ENCODE peak calls at places on chromosomes 7 and 10, in six cellular contexts. One of them, this sample, is unnamed.

GRCh38 chr10:132645630-132646442 is 108.2 kb downstream of the INPP5A start:
- DNase-seq in kidney epithelial cell: no peak
- DNase-seq in neural progenitor cell: no peak
- DNase-seq in left ventricle myocardium inferior: no peak
- DNase-seq in kidney: no peak
- DNase-seq in ascending aorta: peak; percentile 58
- DNase-seq in this sample: no peak

GRCh38 chr7:128427289-128427891 is 17.6 kb upstream of the IMPDH1 start:
- DNase-seq in kidney epithelial cell: no peak
- DNase-seq in neural progenitor cell: peak; percentile 78
- DNase-seq in left ventricle myocardium inferior: no peak
- DNase-seq in kidney: no peak
- DNase-seq in ascending aorta: no peak
- DNase-seq in this sample: no peak

GRCh38 chr10:5551531-5552375 is 27.0 kb downstream of the CALML3 start:
- DNase-seq in kidney epithelial cell: no peak
- DNase-seq in neural progenitor cell: no peak
- DNase-seq in left ventricle myocardium inferior: peak; percentile 3
- DNase-seq in kidney: peak; percentile 65
- DNase-seq in ascending aorta: no peak
- DNase-seq in this sample: peak; percentile 77

GRCh38 chr7:135098391-135098790 is 49.5 kb upstream of the TMEM140 start:
- DNase-seq in kidney epithelial cell: no peak
- DNase-seq in neural progenitor cell: no peak
- DNase-seq in left ventricle myocardium inferior: no peak
- DNase-seq in kidney: no peak
- DNase-seq in ascending aorta: no peak
- DNase-seq in this sample: no peak

GRCh38 chr7:33262476-33262875 is 133.1 kb downstream of the BBS9 start:
- DNase-seq in kidney epithelial cell: no peak
- DNase-seq in neural progenitor cell: no peak
- DNase-seq in left ventricle myocardium inferior: no peak
- DNase-seq in kidney: no peak
- DNase-seq in ascending aorta: no peak
- DNase-seq in this sample: no peak

GRCh38 chr7:87414400-87415188 is 60.9 kb downstream of the ABCB4 start:
- DNase-seq in kidney epithelial cell: peak; percentile 75
- DNase-seq in neural progenitor cell: no peak
- DNase-seq in left ventricle myocardium inferior: no peak
- DNase-seq in kidney: no peak
- DNase-seq in ascending aorta: no peak
- DNase-seq in this sample: no peak

GRCh38 chr10:29585488-29585976 is 49.2 kb downstream of the SVIL start:
- DNase-seq in kidney epithelial cell: no peak
- DNase-seq in neural progenitor cell: peak; percentile 85
- DNase-seq in left ventricle myocardium inferior: no peak
- DNase-seq in kidney: no peak
- DNase-seq in ascending aorta: no peak
- DNase-seq in this sample: peak; percentile 91

GRCh38 chr7:192701-193536 is 548 bp downstream of the FAM20C start:
- DNase-seq in kidney epithelial cell: no peak
- DNase-seq in neural progenitor cell: peak; percentile 50
- DNase-seq in left ventricle myocardium inferior: no peak
- DNase-seq in kidney: peak; percentile 77
- DNase-seq in ascending aorta: no peak
- DNase-seq in this sample: no peak

GRCh38 chr7:143900230-143900766 is 1.7 kb downstream of the TCAF1 start:
- DNase-seq in kidney epithelial cell: no peak
- DNase-seq in neural progenitor cell: peak; percentile 28
- DNase-seq in left ventricle myocardium inferior: no peak
- DNase-seq in kidney: peak; percentile 59
- DNase-seq in ascending aorta: no peak
- DNase-seq in this sample: no peak

GRCh38 chr10:133309720-133310398 is 1.1 kb downstream of the ZNF511 start:
- DNase-seq in kidney epithelial cell: no peak
- DNase-seq in neural progenitor cell: no peak
- DNase-seq in left ventricle myocardium inferior: peak; percentile 33
- DNase-seq in kidney: peak; percentile 88
- DNase-seq in ascending aorta: no peak
- DNase-seq in this sample: peak; percentile 90

GRCh38 chr10:119652361-119652760 is 1.2 kb downstream of the BAG3 start:
- DNase-seq in kidney epithelial cell: peak; percentile 23
- DNase-seq in neural progenitor cell: peak; percentile 29
- DNase-seq in left ventricle myocardium inferior: no peak
- DNase-seq in kidney: no peak
- DNase-seq in ascending aorta: no peak
- DNase-seq in this sample: no peak
- TF ChIP-seq CTCF in kidney epithelial cell: peak; percentile 43
- TF ChIP-seq CTCF in neural progenitor cell: peak; percentile 31
- TF ChIP-seq CTCF in left ventricle myocardium inferior: peak; percentile 33
- TF ChIP-seq CTCF in kidney: peak; percentile 38
- TF ChIP-seq CTCF in ascending aorta: no peak
- TF ChIP-seq CTCF in this sample: peak; percentile 73

GRCh38 chr7:125059861-125060456 is 130.3 kb upstream of the POT1 start:
- DNase-seq in kidney epithelial cell: no peak
- DNase-seq in neural progenitor cell: no peak
- DNase-seq in left ventricle myocardium inferior: no peak
- DNase-seq in kidney: no peak
- DNase-seq in ascending aorta: no peak
- DNase-seq in this sample: no peak
- TF ChIP-seq CTCF in kidney epithelial cell: peak; percentile 28
- TF ChIP-seq CTCF in neural progenitor cell: peak; percentile 51
- TF ChIP-seq CTCF in left ventricle myocardium inferior: peak; percentile 52
- TF ChIP-seq CTCF in kidney: peak; percentile 17
- TF ChIP-seq CTCF in ascending aorta: no peak
- TF ChIP-seq CTCF in this sample: peak; percentile 94

GRCh38 chr10:4266387-4267083 is 481.5 kb upstream of the KLF6 start:
- DNase-seq in kidney epithelial cell: no peak
- DNase-seq in neural progenitor cell: no peak
- DNase-seq in left ventricle myocardium inferior: no peak
- DNase-seq in kidney: no peak
- DNase-seq in ascending aorta: no peak
- DNase-seq in this sample: no peak

GRCh38 chr10:4265964-4266363 is 481.0 kb upstream of the KLF6 start:
- DNase-seq in kidney epithelial cell: no peak
- DNase-seq in neural progenitor cell: no peak
- DNase-seq in left ventricle myocardium inferior: no peak
- DNase-seq in kidney: no peak
- DNase-seq in ascending aorta: no peak
- DNase-seq in this sample: no peak

GRCh38 chr10:4270116-4270515 is 485.1 kb upstream of the KLF6 start:
- DNase-seq in kidney epithelial cell: peak; percentile 35
- DNase-seq in neural progenitor cell: no peak
- DNase-seq in left ventricle myocardium inferior: no peak
- DNase-seq in kidney: no peak
- DNase-seq in ascending aorta: no peak
- DNase-seq in this sample: no peak

GRCh38 chr10:4264466-4264865 is 479.5 kb upstream of the KLF6 start:
- DNase-seq in kidney epithelial cell: no peak
- DNase-seq in neural progenitor cell: no peak
- DNase-seq in left ventricle myocardium inferior: no peak
- DNase-seq in kidney: no peak
- DNase-seq in ascending aorta: no peak
- DNase-seq in this sample: no peak

DNA sequence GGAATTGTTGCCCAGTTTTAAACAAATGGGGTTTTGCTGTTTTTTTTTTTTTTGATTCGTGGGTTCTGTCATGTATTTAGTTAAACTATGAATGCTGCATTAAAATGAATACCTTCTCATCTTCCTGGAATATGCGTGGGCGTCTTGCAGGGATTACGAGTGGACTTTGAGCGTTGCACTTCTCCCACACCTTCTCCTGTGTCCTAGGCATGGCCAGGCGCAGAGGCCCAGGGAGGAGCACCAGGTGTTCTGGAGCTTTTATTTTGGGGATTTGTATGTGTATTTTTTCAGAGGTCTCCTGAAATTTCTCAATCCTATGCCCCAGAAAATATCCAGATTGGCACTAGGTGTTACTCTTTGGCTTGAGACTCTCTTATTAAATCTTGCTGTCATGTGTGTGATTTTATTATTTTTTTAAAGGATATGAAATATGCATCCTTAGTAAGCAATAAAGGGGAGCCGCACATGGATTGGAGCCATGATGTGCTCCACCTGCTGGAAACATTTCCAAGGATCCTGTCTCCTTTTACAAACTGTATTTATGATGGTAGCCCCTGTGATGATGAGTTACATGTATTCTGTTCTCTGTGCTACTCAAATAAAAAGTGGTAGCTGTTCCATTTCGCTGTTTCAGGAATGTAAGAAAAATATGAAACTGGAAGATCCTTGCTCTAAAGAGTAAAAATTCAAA is 482.2 kb upstream of the KLF6 start:
- DNase-seq in kidney epithelial cell: no peak
- DNase-seq in neural progenitor cell: no peak
- DNase-seq in left ventricle myocardium inferior: no peak
- DNase-seq in kidney: no peak
- DNase-seq in ascending aorta: no peak
- DNase-seq in this sample: no peak
- TF ChIP-seq CTCF in kidney epithelial cell: peak; percentile 21
- TF ChIP-seq CTCF in neural progenitor cell: peak; percentile 25
- TF ChIP-seq CTCF in left ventricle myocardium inferior: peak; percentile 48
- TF ChIP-seq CTCF in kidney: no peak
- TF ChIP-seq CTCF in ascending aorta: no peak
- TF ChIP-seq CTCF in this sample: peak; percentile 64

GRCh38 chr7:66246549-66247171 is 41.5 kb downstream of the TPST1 start:
- DNase-seq in kidney epithelial cell: no peak
- DNase-seq in neural progenitor cell: peak; percentile 56
- DNase-seq in left ventricle myocardium inferior: no peak
- DNase-seq in kidney: no peak
- DNase-seq in ascending aorta: no peak
- DNase-seq in this sample: no peak
- TF ChIP-seq CTCF in kidney epithelial cell: no peak
- TF ChIP-seq CTCF in neural progenitor cell: no peak
- TF ChIP-seq CTCF in left ventricle myocardium inferior: no peak
- TF ChIP-seq CTCF in kidney: no peak
- TF ChIP-seq CTCF in ascending aorta: no peak
- TF ChIP-seq CTCF in this sample: no peak

DNA sequence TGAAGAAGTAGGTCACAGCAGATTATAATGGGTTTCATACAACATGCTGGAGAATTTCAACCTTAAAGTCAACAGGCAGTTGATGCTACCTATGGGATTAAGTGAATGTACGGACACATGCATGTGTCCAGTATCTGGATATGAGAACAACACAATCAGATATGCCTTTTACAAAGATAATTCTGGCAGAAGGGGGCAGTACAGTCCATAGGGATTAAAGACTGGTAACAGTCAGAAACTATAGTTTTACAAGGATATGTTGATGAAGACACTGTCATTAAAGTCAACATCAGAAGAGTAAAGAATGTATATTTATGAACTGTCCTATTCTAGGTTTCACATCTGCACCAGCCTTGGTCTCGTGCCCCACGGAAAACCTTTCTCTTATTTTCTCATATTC is 41.5 kb downstream of the ANKMY2 start:
- DNase-seq in kidney epithelial cell: no peak
- DNase-seq in neural progenitor cell: no peak
- DNase-seq in left ventricle myocardium inferior: no peak
- DNase-seq in kidney: no peak
- DNase-seq in ascending aorta: no peak
- DNase-seq in this sample: no peak
- TF ChIP-seq CTCF in kidney epithelial cell: no peak
- TF ChIP-seq CTCF in neural progenitor cell: no peak
- TF ChIP-seq CTCF in left ventricle myocardium inferior: peak; percentile 35
- TF ChIP-seq CTCF in kidney: peak; percentile 3
- TF ChIP-seq CTCF in ascending aorta: no peak
- TF ChIP-seq CTCF in this sample: peak; percentile 61

DNA sequence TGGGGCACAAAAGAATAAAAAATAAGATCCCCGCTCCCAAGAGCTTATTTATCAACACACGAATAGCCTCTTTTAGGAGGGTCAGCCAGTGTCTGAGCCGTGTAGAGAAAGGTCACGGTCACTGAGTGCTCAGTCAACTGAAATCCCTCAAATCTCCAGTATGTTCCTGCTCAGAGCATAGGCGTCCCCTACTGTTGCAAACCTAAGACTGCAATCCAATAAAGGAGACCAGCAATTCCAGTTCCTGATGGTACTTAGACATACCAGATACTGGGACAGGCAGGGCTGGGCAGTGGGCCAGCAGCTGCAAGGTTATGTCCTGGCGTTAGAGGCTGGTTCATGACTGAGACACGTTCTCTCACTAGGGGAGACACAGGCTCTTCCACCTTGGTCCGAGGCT is 93.6 kb downstream of the CACNB2 start:
- DNase-seq in kidney epithelial cell: no peak
- DNase-seq in neural progenitor cell: peak; percentile 42
- DNase-seq in left ventricle myocardium inferior: peak; percentile 78
- DNase-seq in kidney: no peak
- DNase-seq in ascending aorta: no peak
- DNase-seq in this sample: no peak
- TF ChIP-seq CTCF in kidney epithelial cell: peak; percentile 17
- TF ChIP-seq CTCF in neural progenitor cell: peak; percentile 57
- TF ChIP-seq CTCF in left ventricle myocardium inferior: peak; percentile 66
- TF ChIP-seq CTCF in kidney: no peak
- TF ChIP-seq CTCF in ascending aorta: no peak
- TF ChIP-seq CTCF in this sample: no peak